ENCODE peak calls at places on chromosomes 3 and 15, in seven cellular contexts. R, F, X, Y, L, J and B are unnamed samples.

GRCh38 chr15:48507416-48508065 is 138.0 kb downstream of the FBN1 start:
- DNase-seq in R (no peak), F (peak; percentile 31), X (no peak), Y (peak; percentile 70), L (no peak), J (peak; percentile 45), B (peak; percentile 11)

GRCh38 chr3:66486187-66486586 is 14.6 kb downstream of the LRIG1 start:
- DNase-seq in R (no peak), F (no peak), X (no peak), Y (no peak), L (no peak), J (no peak), B (no peak)

GRCh38 chr3:96488708-96489107 is 325.7 kb upstream of the EPHA6 start:
- DNase-seq in R (no peak), F (no peak), X (no peak), Y (no peak), L (no peak), J (no peak), B (no peak)

GRCh38 chr3:56915969-56916586 is 114.3 kb upstream of the ARHGEF3 start:
- DNase-seq in R (peak; percentile 61), F (no peak), X (no peak), Y (no peak), L (peak; percentile 25), J (no peak), B (no peak)

GRCh38 chr15:63752075-63752684 is 81.6 kb downstream of the HERC1 start:
- DNase-seq in R (peak; percentile 18), F (peak; percentile 87), X (no peak), Y (peak; percentile 76), L (no peak), J (peak; percentile 37), B (peak; percentile 10)

GRCh38 chr3:65597225-65597951 is 441.3 kb downstream of the MAGI1 start:
- DNase-seq in R (no peak), F (no peak), X (no peak), Y (peak; percentile 30), L (peak; percentile 17), J (no peak), B (no peak)

GRCh38 chr15:23446215-23447106 is 582 bp downstream of the GOLGA6L2 start:
- DNase-seq in R (no peak), F (no peak), X (no peak), Y (no peak), L (no peak), J (no peak), B (no peak)

GRCh38 chr15:69974321-69974720 is 123.4 kb downstream of the TLE3 start:
- DNase-seq in R (no peak), F (no peak), X (no peak), Y (peak; percentile 45), L (no peak), J (no peak), B (no peak)

GRCh38 chr3:13484861-13485590 is 4.9 kb downstream of the HDAC11 start:
- DNase-seq in R (no peak), F (no peak), X (no peak), Y (no peak), L (peak; percentile 83), J (peak; percentile 84), B (no peak)

GRCh38 chr3:53811143-53811915 is 34.9 kb downstream of the CHDH start:
- DNase-seq in R (no peak), F (no peak), X (peak; percentile 47), Y (no peak), L (no peak), J (no peak), B (no peak)

GRCh38 chr3:100492059-100492809 is at the start of gene TMEM45A:
- DNase-seq in R (peak; percentile 64), F (peak; percentile 96), X (peak; percentile 97), Y (peak; percentile 96), L (peak; percentile 97), J (peak; percentile 95), B (peak; percentile 85)

GRCh38 chr3:8261018-8261417 is 240.6 kb upstream of the LMCD1 start:
- DNase-seq in R (no peak), F (no peak), X (no peak), Y (no peak), L (no peak), J (no peak), B (no peak)
- TF ChIP-seq CTCF in R (no peak), F (no peak), X (no peak), Y (no peak), L (peak; percentile 32), J (no peak), B (no peak)

DNA sequence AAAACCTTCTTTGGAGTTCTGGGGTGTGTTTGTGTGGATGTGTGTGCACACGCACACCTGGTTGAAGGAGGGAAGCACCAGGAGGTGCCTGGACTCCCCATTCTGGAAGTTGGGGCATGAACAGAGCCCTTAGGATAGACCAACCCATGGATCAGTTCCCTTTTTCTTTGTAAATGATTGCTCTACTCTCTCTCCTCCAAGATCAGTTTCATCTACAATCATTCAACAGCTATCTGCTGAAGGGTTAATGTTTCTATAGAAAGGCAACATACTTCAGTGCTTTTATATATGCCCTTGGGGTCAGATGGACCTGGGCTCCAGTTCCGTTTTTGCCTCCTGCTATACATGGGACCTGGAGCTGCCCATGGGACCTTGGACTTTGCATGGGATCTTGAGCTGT is 352.1 kb upstream of the CFAP20DC start:
- DNase-seq in R (no peak), F (no peak), X (no peak), Y (no peak), L (no peak), J (no peak), B (no peak)
- H3K27ac ChIP-seq in R (no peak overlapping the region), F (no peak overlapping the region), X (no peak overlapping the region), Y (no peak overlapping the region), L (no peak overlapping the region), J (no peak overlapping the region), B (no peak overlapping the region)

GRCh38 chr3:47792699-47793098 is 10.2 kb upstream of the DHX30 start:
- DNase-seq in R (no peak), F (no peak), X (no peak), Y (no peak), L (no peak), J (no peak), B (no peak)
- TF ChIP-seq CTCF in R (no peak), F (no peak), X (no peak), Y (no peak), L (no peak), J (no peak), B (no peak)

DNA sequence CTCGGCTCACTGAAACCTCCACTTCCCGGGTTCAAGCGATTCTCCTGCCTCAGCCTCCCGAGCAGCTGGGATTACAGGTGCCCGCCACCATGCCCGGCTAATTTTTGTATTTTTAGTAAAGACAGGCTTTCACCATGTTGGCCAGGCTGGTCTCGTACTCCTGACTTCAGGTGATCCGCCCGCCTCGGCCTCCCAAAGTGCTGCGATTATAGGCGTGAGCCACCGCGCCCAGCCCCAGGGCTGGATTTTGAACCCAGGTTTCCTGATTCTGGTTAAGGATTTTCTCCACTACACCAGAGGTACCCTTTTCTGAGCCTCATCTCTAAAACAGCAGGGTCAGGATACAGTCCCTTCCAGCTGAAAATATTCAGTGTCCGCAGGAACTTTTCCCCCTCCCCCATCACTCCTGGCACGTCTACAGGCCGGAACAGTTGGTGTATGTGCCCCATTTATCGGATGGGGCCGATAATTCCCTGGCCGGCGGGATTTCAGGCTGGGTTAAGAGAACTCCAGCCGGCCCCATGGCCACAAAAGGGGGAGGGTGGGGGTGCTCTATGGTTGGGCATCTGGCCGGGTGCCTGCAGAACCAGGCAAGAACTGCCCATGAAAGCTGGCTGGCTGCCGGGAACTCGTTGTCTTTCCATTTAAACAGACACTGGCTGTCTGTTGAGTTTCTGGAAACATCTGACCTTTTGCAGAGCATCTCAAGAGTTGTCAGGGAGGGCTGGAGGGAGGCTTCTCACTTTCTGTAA is 26.8 kb upstream of the SEMA4B start:
- DNase-seq in R (no peak), F (peak; percentile 83), X (peak; percentile 93), Y (no peak), L (peak; percentile 89), J (peak; percentile 81), B (no peak)
- H3K27ac ChIP-seq in R (no peak overlapping the region), F (peak overlapping the region; percentile 93), X (peak overlapping the region; percentile 81), Y (no peak overlapping the region), L (peak overlapping the region; percentile 89), J (peak overlapping the region; percentile 96), B (no peak overlapping the region)

GRCh38 chr15:84748274-84749110 is at the start of gene ZNF592:
- DNase-seq in R (peak; percentile 78), F (peak; percentile 59), X (peak; percentile 91), Y (peak; percentile 77), L (peak; percentile 92), J (peak; percentile 86), B (peak; percentile 26)
- TF ChIP-seq CTCF in R (no peak), F (peak; percentile 80), X (no peak), Y (no peak), L (peak; percentile 68), J (no peak), B (no peak)

GRCh38 chr3:119311191-119311925 is 17.2 kb downstream of the ARHGAP31 start:
- DNase-seq in R (no peak), F (no peak), X (no peak), Y (no peak), L (no peak), J (no peak), B (no peak)
- H3K27ac ChIP-seq in R (no peak overlapping the region), F (no peak overlapping the region), X (no peak overlapping the region), Y (no peak overlapping the region), L (no peak overlapping the region), J (no peak overlapping the region), B (peak overlapping the region; percentile 59)